ENCODE peak calls at places on chromosomes 2 and 18, in four cellular contexts. A is neuronal stem cell, N is H1, H is mesendoderm. G is an unnamed sample.

GRCh38 chr18:55781481-55781957 is 193.5 kb upstream of the TCF4 start:
- DNase-seq in A (peak; percentile 53), N (no peak), H (peak; percentile 95), G (peak; percentile 79)

GRCh38 chr2:122233372-122233771 is 477.9 kb downstream of the TSN start:
- DNase-seq in A (no peak), N (no peak), H (no peak), G (no peak)

GRCh38 chr2:85888745-85889647 is at the start of gene ST3GAL5:
- DNase-seq in A (peak; percentile 87), N (peak; percentile 49), H (peak; percentile 88), G (peak; percentile 88)

GRCh38 chr2:109270758-109271305 is 141.8 kb downstream of the SH3RF3 start:
- DNase-seq in A (no peak), N (no peak), H (no peak), G (no peak)

GRCh38 chr2:96321230-96322103 is 3.6 kb upstream of the ITPRIPL1 start:
- DNase-seq in A (peak; percentile 51), N (no peak), H (peak; percentile 54), G (peak; percentile 52)

GRCh38 chr2:65416945-65417344 is 15.5 kb downstream of the SPRED2 start:
- DNase-seq in A (no peak), N (no peak), H (no peak), G (no peak)

GRCh38 chr2:175004730-175004979 is 526 bp downstream of the CHN1 start:
- DNase-seq in A (no peak), N (no peak), H (no peak), G (no peak)

GRCh38 chr2:113126845-113127645 is at the start of gene IL1RN:
- DNase-seq in A (no peak), N (no peak), H (no peak), G (no peak)

GRCh38 chr2:120886534-120886961 is 150.9 kb downstream of the GLI2 start:
- DNase-seq in A (no peak), N (no peak), H (no peak), G (no peak)

GRCh38 chr2:213152065-213152794 is 818 bp upstream of the IKZF2 start:
- DNase-seq in A (peak; percentile 66), N (no peak), H (peak; percentile 71), G (peak; percentile 83)

GRCh38 chr2:12855508-12855907 is 138.8 kb downstream of the TRIB2 start:
- DNase-seq in A (no peak), N (no peak), H (no peak), G (no peak)
- H2BK120ac ChIP-seq in A (no peak overlapping the region), N (no peak overlapping the region), H (no peak overlapping the region), G (no peak overlapping the region)

GRCh38 chr2:69509011-69509749 is 71.9 kb upstream of the NFU1 start:
- DNase-seq in A (no peak), N (no peak), H (no peak), G (no peak)

GRCh38 chr2:69510204-69510603 is 73.0 kb upstream of the NFU1 start:
- DNase-seq in A (no peak), N (no peak), H (no peak), G (no peak)

GRCh38 chr2:69505710-69506109 is 68.5 kb upstream of the NFU1 start:
- DNase-seq in A (no peak), N (no peak), H (no peak), G (no peak)

GRCh38 chr2:69512446-69512845 is 75.2 kb upstream of the NFU1 start:
- DNase-seq in A (no peak), N (no peak), H (no peak), G (no peak)

GRCh38 chr2:69509750-69510140 is 72.5 kb upstream of the NFU1 start:
- DNase-seq in A (no peak), N (no peak), H (no peak), G (no peak)
- H3K36me3 ChIP-seq in A (peaks cover 5% of the 10 kb centered on the region), N (peaks cover 5% of the 10 kb centered on the region), H (no peaks in the 10 kb centered on the region), G (peaks cover 96% of the 10 kb centered on the region)

DNA sequence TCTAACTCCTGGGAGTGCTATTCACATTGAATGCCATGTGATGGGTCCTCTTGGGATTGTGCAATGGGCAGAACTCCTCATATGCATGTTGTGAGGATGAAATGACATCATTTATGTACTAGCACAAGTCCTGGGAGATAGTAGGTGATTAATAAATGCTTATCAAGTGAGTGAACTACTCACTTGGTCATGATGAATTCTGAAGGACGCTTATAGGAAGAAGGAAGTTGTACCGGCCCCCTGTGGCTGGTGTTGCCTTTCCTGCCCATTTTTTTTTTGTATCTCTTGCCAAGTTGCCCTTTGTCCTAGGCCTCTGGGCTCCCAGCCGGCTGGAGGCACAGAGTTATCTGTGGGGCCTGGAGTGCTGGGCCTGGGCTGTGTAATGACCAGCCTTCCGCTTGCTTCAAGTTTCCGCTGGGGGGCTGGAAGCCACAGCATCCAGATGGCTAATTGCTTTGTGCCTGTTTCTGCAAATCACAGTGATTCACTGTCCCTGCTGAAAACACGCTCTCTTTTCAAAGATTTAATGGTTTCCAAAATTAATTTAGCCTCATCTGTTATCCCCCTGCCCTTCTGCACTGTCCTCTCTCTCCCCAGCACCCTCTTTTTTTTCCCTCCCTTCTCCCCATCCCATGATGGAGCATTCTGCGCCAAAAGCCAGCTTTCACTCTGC is 33.7 kb upstream of the MRPL33 start:
- DNase-seq in A (no peak), N (no peak), H (no peak), G (peak; percentile 83)
- H2BK5ac ChIP-seq in A (no peak overlapping the region), N (no peak overlapping the region), H (no peak overlapping the region), G (no peak overlapping the region)

GRCh38 chr2:219596954-219597551 is 604 bp upstream of the STK11IP start:
- DNase-seq in A (no peak), N (no peak), H (peak; percentile 52), G (no peak)
- H2BK120ac ChIP-seq in A (peak overlapping the region; percentile 74), N (peak overlapping the region; percentile 13), H (no peak overlapping the region), G (no peak overlapping the region)

DNA sequence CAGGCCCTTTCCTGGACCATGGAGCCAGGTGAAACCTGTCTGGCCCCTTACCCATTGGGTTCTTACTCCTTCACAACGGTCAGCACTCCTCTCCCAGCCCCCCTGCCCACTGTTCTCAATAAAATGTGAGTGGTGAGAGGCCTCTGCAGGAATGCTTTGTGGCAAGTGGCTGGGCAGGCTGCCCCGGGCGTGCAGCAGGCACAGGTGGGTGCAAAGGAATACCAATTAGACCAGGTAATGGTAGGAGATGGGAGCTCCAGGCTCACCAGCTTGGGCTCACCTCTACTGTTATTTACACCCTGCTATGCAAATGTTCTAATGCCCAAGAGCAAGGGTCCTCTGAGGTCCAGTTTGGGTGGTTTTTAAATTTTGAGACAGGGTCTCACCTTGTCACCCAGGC is 6.0 kb downstream of the PRADC1 start:
- DNase-seq in A (no peak), N (no peak), H (no peak), G (no peak)
- H3K36me3 ChIP-seq in A (peaks cover 27% of the 10 kb centered on the region), N (peaks cover 25% of the 10 kb centered on the region), H (peaks cover 7% of the 10 kb centered on the region), G (peaks cover 76% of the 10 kb centered on the region)

DNA sequence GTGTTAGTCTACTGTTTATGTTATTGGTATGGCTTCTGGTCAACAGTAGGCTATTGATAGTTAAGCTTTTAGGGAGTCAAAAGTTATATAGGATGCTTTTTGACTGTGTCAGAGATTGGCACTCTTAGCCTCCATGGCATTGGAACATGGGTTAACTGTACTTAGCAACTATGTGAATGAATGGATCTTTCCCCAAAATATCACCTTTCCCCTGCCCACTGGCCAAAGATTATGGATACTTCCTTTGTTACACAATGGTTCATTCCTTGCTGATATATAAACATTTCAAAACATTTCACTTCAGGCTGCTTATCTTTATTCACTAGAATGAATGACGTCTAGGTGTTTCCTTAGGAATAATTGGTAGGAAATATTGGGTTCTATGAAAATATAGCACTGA is 62.1 kb upstream of the DOCK10 start:
- DNase-seq in A (no peak), N (no peak), H (no peak), G (no peak)
- H2BK5ac ChIP-seq in A (no peak overlapping the region), N (no peak overlapping the region), H (no peak overlapping the region), G (no peak overlapping the region)

GRCh38 chr2:177164131-177164530 is 48.5 kb upstream of the HNRNPA3 start:
- DNase-seq in A (no peak), N (no peak), H (no peak), G (no peak)
- H2BK120ac ChIP-seq in A (no peak overlapping the region), N (no peak overlapping the region), H (no peak overlapping the region), G (no peak overlapping the region)

DNA sequence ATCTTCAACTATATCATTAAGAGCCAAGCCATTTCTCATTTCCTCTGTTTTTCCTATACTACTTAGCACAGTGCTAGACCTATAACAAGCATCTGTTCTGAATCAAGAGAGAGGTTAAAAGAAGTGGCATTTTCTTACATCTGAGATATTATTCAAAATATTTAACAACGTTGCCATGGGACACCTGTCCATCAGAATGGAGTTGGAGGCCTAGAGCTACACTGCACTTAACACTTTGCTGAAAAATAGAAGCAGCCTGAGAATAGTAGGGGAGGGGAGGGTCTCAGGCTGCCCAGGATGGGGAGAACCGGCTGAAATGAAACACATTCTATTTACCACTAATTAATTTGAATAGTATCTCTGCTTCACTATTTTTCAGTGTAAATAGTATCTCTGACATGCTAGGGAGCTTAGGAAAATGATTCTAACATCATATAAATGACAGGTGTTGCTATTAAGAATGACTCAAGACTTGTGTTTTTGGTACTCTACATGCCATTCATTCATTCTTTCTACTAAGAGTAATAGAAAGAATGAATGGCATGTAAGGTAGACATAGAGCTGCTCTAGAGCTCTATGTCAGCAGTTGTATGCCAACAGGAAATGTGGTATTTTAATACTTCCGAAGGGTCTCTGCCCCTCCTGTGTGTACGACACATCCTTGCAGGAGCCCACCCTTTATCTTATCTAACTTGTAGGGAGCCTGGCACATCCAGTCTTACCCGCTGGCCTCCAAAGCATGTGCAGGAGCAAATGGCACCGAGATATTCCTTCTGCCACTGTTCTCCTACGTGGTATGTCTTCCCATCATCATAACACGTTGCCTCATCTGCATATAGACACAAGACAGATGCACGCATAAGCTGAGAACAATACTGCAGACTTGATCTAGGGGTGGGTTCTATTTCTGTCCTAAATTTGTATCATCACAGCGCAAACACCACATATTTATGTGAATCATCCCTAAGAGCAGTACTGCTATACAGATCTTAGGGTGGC is 52.6 kb downstream of the ATIC start:
- DNase-seq in A (no peak), N (no peak), H (no peak), G (no peak)
- H3K36me3 ChIP-seq in A (peaks cover 19% of the 10 kb centered on the region), N (peaks cover 7% of the 10 kb centered on the region), H (peaks cover 13% of the 10 kb centered on the region), G (peaks cover 98% of the 10 kb centered on the region)

GRCh38 chr2:241559489-241560180 is 1.1 kb downstream of the BOK start:
- DNase-seq in A (no peak), N (no peak), H (peak; percentile 57), G (no peak)
- H2BK5ac ChIP-seq in A (no peak overlapping the region), N (no peak overlapping the region), H (no peak overlapping the region), G (peak overlapping the region; percentile 53)